ENCODE peak calls at places on chromosomes 13 and 19, in six cellular contexts. T, Q, C, D, G and S are unnamed samples. For H3K27me3, the result is how much of the 10 kb centered on the place peaks cover.

GRCh38 chr19:10320602-10321416 is 5.0 kb upstream of the FDX2 start:
- DNase-seq in T (no peak), Q (no peak), C (no peak), D (no peak), G (no peak), S (peak)

GRCh38 chr13:77729502-77730221 is 32.2 kb downstream of the SLAIN1 start:
- DNase-seq in T (no peak), Q (no peak), C (no peak), D (no peak), G (no peak), S (no peak)

GRCh38 chr13:30576528-30576927 is 41.2 kb upstream of the USPL1 start:
- DNase-seq in T (peak), Q (no peak), C (no peak), D (no peak), G (no peak), S (no peak)

GRCh38 chr19:40217027-40217810 is 965 bp downstream of the TTC9B start:
- DNase-seq in T (peak), Q (no peak), C (no peak), D (peak), G (no peak), S (peak)

GRCh38 chr19:40280608-40281221 is 4.4 kb downstream of the AKT2 start:
- DNase-seq in T (peak), Q (peak), C (no peak), D (no peak), G (peak), S (peak)

GRCh38 chr13:49208619-49209018 is 11.5 kb upstream of the MLNR start:
- DNase-seq in T (no peak), Q (no peak), C (no peak), D (no peak), G (no peak), S (no peak)

GRCh38 chr13:86269511-86269910 is 470.3 kb upstream of the SLITRK6 start:
- DNase-seq in T (no peak), Q (no peak), C (no peak), D (no peak), G (no peak), S (no peak)

GRCh38 chr13:48726711-48727110 is 73.0 kb downstream of the CYSLTR2 start:
- DNase-seq in T (no peak), Q (no peak), C (peak), D (no peak), G (no peak), S (no peak)

GRCh38 chr19:35859414-35859813 is 2.7 kb downstream of the KIRREL2 start:
- DNase-seq in T (no peak), Q (no peak), C (no peak), D (no peak), G (no peak), S (no peak)
- H3K27me3 ChIP-seq in T (half or more), Q (under half), C (under half), D (under half), G (half or more), S (half or more)

GRCh38 chr19:3346677-3347353 is 19.6 kb upstream of the NFIC start:
- DNase-seq in T (peak), Q (peak), C (peak), D (no peak), G (no peak), S (peak)

GRCh38 chr19:3348042-3348441 is 18.3 kb upstream of the NFIC start:
- DNase-seq in T (no peak), Q (no peak), C (no peak), D (no peak), G (no peak), S (peak)

GRCh38 chr19:3343619-3344502 is 22.5 kb upstream of the NFIC start:
- DNase-seq in T (peak), Q (peak), C (peak), D (peak), G (peak), S (peak)

GRCh38 chr19:3344608-3345598 is 21.5 kb upstream of the NFIC start:
- DNase-seq in T (no peak), Q (no peak), C (no peak), D (no peak), G (no peak), S (peak)

DNA sequence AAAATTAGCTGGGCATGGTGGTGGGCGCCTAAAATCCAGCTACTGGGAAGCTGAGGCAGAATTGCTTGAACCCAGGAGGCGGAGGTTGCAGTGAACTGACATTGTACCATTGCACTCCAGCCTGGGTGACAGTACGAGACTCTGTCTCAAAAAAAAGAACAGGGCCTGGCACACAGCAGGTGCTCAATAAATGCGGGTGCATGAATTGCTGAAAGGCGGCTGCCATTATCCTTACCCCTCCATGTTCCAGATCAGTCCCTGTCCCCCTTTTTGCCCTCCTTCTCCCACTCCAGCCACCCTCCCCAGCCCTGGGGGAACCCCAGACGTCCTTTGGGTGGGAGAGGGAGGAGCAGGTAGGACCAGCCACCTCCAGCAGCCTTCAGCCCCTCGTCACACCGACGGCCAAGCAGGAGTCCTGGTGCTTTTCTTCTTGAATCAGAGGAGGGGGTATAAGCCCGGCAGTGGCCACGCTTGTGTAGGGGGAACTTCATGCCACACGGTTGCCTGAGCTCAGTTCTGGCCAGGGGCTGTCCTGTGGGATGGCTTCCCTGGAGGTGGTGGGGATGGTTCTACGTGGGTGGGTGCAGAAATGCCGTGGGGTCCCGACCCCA is 20.4 kb upstream of the NFIC start:
- DNase-seq in T (no peak), Q (no peak), C (no peak), D (no peak), G (no peak), S (peak)
- H3K27me3 ChIP-seq in T (under half), Q (under half), C (under half), D (under half), G (under half), S (under half)

GRCh38 chr19:8148410-8149231 is 771 bp downstream of the FBN3 start:
- DNase-seq in T (no peak), Q (no peak), C (no peak), D (peak), G (no peak), S (peak)

GRCh38 chr19:8151499-8152035 is 2.2 kb upstream of the FBN3 start:
- DNase-seq in T (no peak), Q (no peak), C (no peak), D (peak), G (no peak), S (peak)

GRCh38 chr19:8150178-8150865 is 930 bp upstream of the FBN3 start:
- DNase-seq in T (no peak), Q (no peak), C (no peak), D (peak), G (no peak), S (peak)

GRCh38 chr19:8149261-8150094 is at the start of gene FBN3:
- DNase-seq in T (no peak), Q (no peak), C (no peak), D (peak), G (no peak), S (peak)

GRCh38 chr19:8150998-8151397 is 1.6 kb upstream of the FBN3 start:
- DNase-seq in T (no peak), Q (no peak), C (no peak), D (no peak), G (no peak), S (no peak)
- H3K27me3 ChIP-seq in T (half or more), Q (under half), C (under half), D (under half), G (under half), S (under half)

GRCh38 chr13:113816248-113816924 is 47.5 kb downstream of the GAS6 start:
- DNase-seq in T (no peak), Q (no peak), C (peak), D (no peak), G (peak), S (no peak)
- H3K27me3 ChIP-seq in T (under half), Q (under half), C (under half), D (under half), G (under half), S (under half)

GRCh38 chr13:99926014-99926731 is 45.4 kb downstream of the ZIC5 start:
- DNase-seq in T (peak), Q (no peak), C (no peak), D (peak), G (no peak), S (no peak)
- H3K27me3 ChIP-seq in T (under half), Q (under half), C (under half), D (half or more), G (under half), S (under half)

GRCh38 chr13:67390462-67391093 is 160.4 kb upstream of the PCDH9 start:
- DNase-seq in T (no peak), Q (no peak), C (no peak), D (no peak), G (no peak), S (no peak)
- H3K27me3 ChIP-seq in T (under half), Q (under half), C (under half), D (under half), G (under half), S (under half)

DNA sequence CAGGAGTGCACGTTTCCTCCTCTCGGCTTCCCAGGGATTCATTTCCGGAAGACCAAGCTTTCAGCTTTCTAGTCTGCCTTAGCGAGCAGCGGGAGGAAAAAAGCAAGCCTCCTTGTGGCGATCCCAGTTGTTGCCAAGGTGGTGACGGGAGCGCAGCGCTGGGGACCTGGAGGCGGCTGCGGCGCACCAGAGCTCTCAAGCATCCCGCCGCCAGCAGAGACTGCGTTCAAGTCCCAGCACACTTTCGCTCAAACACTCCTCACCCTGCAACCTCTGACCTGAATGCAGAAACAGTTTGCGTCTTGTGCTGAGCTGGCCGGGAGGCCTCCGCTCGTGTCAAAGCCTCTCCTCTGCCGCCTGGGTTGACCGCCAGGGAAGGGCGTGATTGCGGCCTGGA is 4.9 kb downstream of the GSX1 start:
- DNase-seq in T (no peak), Q (no peak), C (no peak), D (no peak), G (no peak), S (peak)
- H3K27me3 ChIP-seq in T (half or more), Q (under half), C (under half), D (half or more), G (half or more), S (half or more)

GRCh38 chr13:100809856-100810255 is 135.3 kb upstream of the TMTC4 start:
- DNase-seq in T (no peak), Q (no peak), C (no peak), D (no peak), G (no peak), S (no peak)
- H3K27me3 ChIP-seq in T (under half), Q (under half), C (under half), D (under half), G (under half), S (under half)